ENCODE peak calls at places on chromosomes 4 and X, in six cellular contexts. E, U, X, J, C and H are unnamed samples. For H3K4me1, the result is how much of the 10 kb centered on the place peaks cover.

GRCh38 chrX:78886550-78886949 is 58.6 kb upstream of the P2RY10 start:
- DNase-seq in E (no peak), U (no peak), X (no peak), J (no peak), C (no peak), H (no peak)

GRCh38 chr4:138595731-138596465 is 353.7 kb upstream of the SLC7A11 start:
- DNase-seq in E (no peak), U (peak), X (peak), J (peak), C (no peak), H (peak)

GRCh38 chr4:41438564-41438963 is 99.4 kb upstream of the LIMCH1 start:
- DNase-seq in E (no peak), U (no peak), X (no peak), J (no peak), C (no peak), H (no peak)

GRCh38 chrX:141989802-141990201 is 86.1 kb downstream of the MAGEC1 start:
- DNase-seq in E (no peak), U (no peak), X (peak), J (no peak), C (no peak), H (no peak)

GRCh38 chr4:10437735-10438134 is 19.5 kb downstream of the ZNF518B start:
- DNase-seq in E (no peak), U (no peak), X (no peak), J (no peak), C (no peak), H (no peak)

GRCh38 chrX:130121505-130121800 is 11.2 kb upstream of the ELF4 start:
- DNase-seq in E (no peak), U (no peak), X (no peak), J (no peak), C (no peak), H (no peak)

GRCh38 chrX:11261260-11261659 is 32.0 kb upstream of the AMELX start:
- DNase-seq in E (no peak), U (no peak), X (no peak), J (peak), C (no peak), H (no peak)

GRCh38 chr4:127759893-127760292 is 22.2 kb upstream of the HSPA4L start:
- DNase-seq in E (no peak), U (no peak), X (no peak), J (peak), C (no peak), H (no peak)

GRCh38 chrX:142891046-142891445 is 134.7 kb upstream of the SPANXN4 start:
- DNase-seq in E (no peak), U (no peak), X (no peak), J (no peak), C (no peak), H (no peak)

GRCh38 chr4:92234393-92235176 is 69.2 kb upstream of the GRID2 start:
- DNase-seq in E (no peak), U (no peak), X (peak), J (peak), C (no peak), H (no peak)

GRCh38 chr4:118335316-118335715 is 17.5 kb downstream of the PRSS12 start:
- DNase-seq in E (no peak), U (peak), X (no peak), J (no peak), C (no peak), H (no peak)

GRCh38 chr4:105946771-105947170 is 51.5 kb downstream of the NPNT start:
- DNase-seq in E (no peak), U (no peak), X (no peak), J (no peak), C (no peak), H (no peak)

GRCh38 chrX:44889824-44890223 is 16.8 kb downstream of the KDM6A start:
- DNase-seq in E (no peak), U (no peak), X (no peak), J (no peak), C (no peak), H (no peak)

GRCh38 chr4:67291639-67292038 is 253.7 kb downstream of the CENPC start:
- DNase-seq in E (no peak), U (no peak), X (no peak), J (no peak), C (no peak), H (no peak)

GRCh38 chr4:170008376-170008775 is 17.8 kb downstream of the MFAP3L start:
- DNase-seq in E (no peak), U (no peak), X (no peak), J (no peak), C (no peak), H (no peak)

GRCh38 chrX:130108647-130109428 is 1.5 kb downstream of the ELF4 start:
- DNase-seq in E (no peak), U (no peak), X (no peak), J (no peak), C (no peak), H (no peak)

GRCh38 chr4:22434895-22435294 is 81.0 kb downstream of the ADGRA3 start:
- DNase-seq in E (no peak), U (peak), X (peak), J (peak), C (peak), H (peak)

GRCh38 chrX:55026840-55027239 is 3.9 kb downstream of the ALAS2 start:
- DNase-seq in E (no peak), U (no peak), X (no peak), J (no peak), C (no peak), H (no peak)

GRCh38 chr4:40020221-40020620 is 36.4 kb upstream of the N4BP2 start:
- DNase-seq in E (no peak), U (no peak), X (no peak), J (no peak), C (no peak), H (no peak)

GRCh38 chr4:87543835-87544461 is 14.8 kb upstream of the SPARCL1 start:
- DNase-seq in E (no peak), U (peak), X (peak), J (peak), C (peak), H (peak)

GRCh38 chr4:53545942-53546581 is 45.2 kb downstream of the LNX1 start:
- DNase-seq in E (no peak), U (peak), X (no peak), J (no peak), C (no peak), H (no peak)

GRCh38 chrX:97490656-97491055 is 606.9 kb downstream of the RPA4 start:
- DNase-seq in E (no peak), U (no peak), X (no peak), J (no peak), C (no peak), H (no peak)

GRCh38 chr4:58061967-58062366 is 951.8 kb upstream of the IGFBP7 start:
- DNase-seq in E (no peak), U (no peak), X (no peak), J (no peak), C (no peak), H (no peak)

GRCh38 chr4:153252122-153252521 is 47.9 kb downstream of the TRIM2 start:
- DNase-seq in E (no peak), U (no peak), X (no peak), J (no peak), C (no peak), H (no peak)

GRCh38 chrX:139930923-139931645 is 1.8 kb downstream of the ATP11C start:
- DNase-seq in E (no peak), U (peak), X (peak), J (no peak), C (peak), H (peak)

GRCh38 chr4:154526151-154526550 is 24.0 kb downstream of the PLRG1 start:
- DNase-seq in E (no peak), U (no peak), X (no peak), J (no peak), C (no peak), H (no peak)

GRCh38 chr4:1195894-1196401 is 23.6 kb upstream of the SPON2 start:
- DNase-seq in E (peak), U (peak), X (no peak), J (no peak), C (no peak), H (no peak)

GRCh38 chr4:26238426-26238781 is 82.4 kb upstream of the RBPJ start:
- DNase-seq in E (no peak), U (no peak), X (no peak), J (no peak), C (no peak), H (no peak)

GRCh38 chrX:55135171-55135570 is 46.4 kb downstream of the PAGE2 start:
- DNase-seq in E (peak), U (peak), X (peak), J (peak), C (peak), H (peak)

GRCh38 chr4:124943938-124944337 is 231.4 kb upstream of the ANKRD50 start:
- DNase-seq in E (no peak), U (no peak), X (no peak), J (no peak), C (no peak), H (no peak)

GRCh38 chr4:139403457-139403856 is 50.5 kb upstream of the RAB33B start:
- DNase-seq in E (no peak), U (no peak), X (no peak), J (no peak), C (no peak), H (no peak)

GRCh38 chrX:17930850-17931249 is 69.8 kb upstream of the RAI2 start:
- DNase-seq in E (no peak), U (no peak), X (no peak), J (no peak), C (no peak), H (no peak)

GRCh38 chr4:10106421-10107039 is 10.1 kb downstream of the WDR1 start:
- DNase-seq in E (peak), U (peak), X (peak), J (peak), C (peak), H (peak)

GRCh38 chr4:16852168-16852567 is 46.3 kb downstream of the LDB2 start:
- DNase-seq in E (no peak), U (no peak), X (no peak), J (peak), C (no peak), H (no peak)

GRCh38 chr4:168995537-168996295 is 14.3 kb downstream of the CBR4 start:
- DNase-seq in E (no peak), U (no peak), X (no peak), J (peak), C (no peak), H (no peak)

GRCh38 chr4:2954358-2955185 is 8.6 kb downstream of the NOP14 start:
- DNase-seq in E (no peak), U (no peak), X (no peak), J (no peak), C (no peak), H (no peak)
- TF ChIP-seq CTCF in E (no peak), U (no peak), X (no peak), J (peak), C (no peak), H (no peak)

GRCh38 chrX:42459735-42460134 is 318.2 kb downstream of the PPP1R2C start:
- DNase-seq in E (no peak), U (no peak), X (no peak), J (no peak), C (no peak), H (no peak)

DNA sequence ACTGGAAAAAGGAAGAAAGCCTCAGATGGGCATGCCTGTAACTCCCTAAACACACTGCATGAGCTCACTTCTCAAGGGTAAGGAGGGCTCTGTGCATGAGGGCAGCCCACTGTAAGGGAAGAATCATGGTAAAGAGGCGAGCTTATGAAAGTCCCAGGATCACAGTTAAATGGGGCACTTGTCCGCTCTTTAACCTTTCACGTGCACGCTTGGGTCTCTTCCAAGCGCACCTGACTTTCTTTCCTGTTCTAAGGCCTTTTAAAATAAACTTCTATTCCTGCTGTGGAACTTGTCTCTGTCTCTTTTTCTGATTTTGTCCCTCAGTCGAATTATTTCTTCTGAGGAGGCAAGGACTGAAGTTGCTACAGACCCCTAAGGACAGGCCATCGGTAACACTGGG is 321.7 kb downstream of the PPP1R2C start:
- DNase-seq in E (no peak), U (no peak), X (no peak), J (no peak), C (no peak), H (no peak)
- H3K4me1 ChIP-seq in E (under half), U (under half), X (under half), J (under half), C (under half), H (under half)

GRCh38 chr4:48203819-48204218 is 65.8 kb downstream of the TEC start:
- DNase-seq in E (no peak), U (no peak), X (no peak), J (no peak), C (no peak), H (no peak)
- TF ChIP-seq POLR2A in E (no peak), U (no peak), X (no peak), J (no peak), C (no peak), H (no peak)

DNA sequence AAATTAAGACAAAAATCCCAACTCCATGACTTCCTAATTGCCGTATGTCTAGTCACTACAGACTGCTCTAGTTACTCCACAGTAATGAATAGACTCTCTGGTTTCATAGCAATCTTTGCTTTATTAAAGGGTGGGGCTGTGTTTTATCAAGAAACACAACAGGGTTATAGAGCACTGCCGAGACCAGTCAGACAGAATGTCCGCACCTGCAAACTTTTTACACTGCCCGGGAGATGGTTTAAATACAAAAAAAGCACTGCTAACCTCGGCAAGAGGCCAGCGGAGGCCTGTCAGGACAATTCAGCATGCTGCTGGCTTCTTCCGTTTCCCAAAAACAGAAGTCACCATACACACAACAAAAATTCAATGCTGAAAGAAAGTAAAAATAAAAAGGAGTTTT is 67.4 kb downstream of the IRF2 start:
- DNase-seq in E (peak), U (no peak), X (peak), J (no peak), C (no peak), H (peak)
- TF ChIP-seq CTCF in E (no peak), U (no peak), X (no peak), J (no peak), C (no peak), H (no peak)

GRCh38 chrX:107730991-107731766 is 44.4 kb downstream of the TSC22D3 start:
- DNase-seq in E (no peak), U (no peak), X (no peak), J (peak), C (no peak), H (no peak)
- H3K4me1 ChIP-seq in E (under half), U (half or more), X (under half), J (under half), C (under half), H (under half)

GRCh38 chrX:47523297-47523696 is 37.7 kb upstream of the ARAF start:
- DNase-seq in E (peak), U (peak), X (peak), J (peak), C (peak), H (peak)
- TF ChIP-seq POLR2A in E (no peak), U (peak), X (no peak), J (no peak), C (peak), H (no peak)